ENCODE peak calls at places on chromosomes 5 and 9, in seven cellular contexts. One of them, this sample, is unnamed.

GRCh38 chr5:147576646-147577535 is 67.0 kb upstream of the DPYSL3 start:
- DNase-seq in astrocyte of the spinal cord: peak; percentile 49
- DNase-seq in fibroblast of lung: peak; percentile 26
- DNase-seq in heart right ventricle: peak; percentile 73
- DNase-seq in mammary epithelial cell: peak; percentile 32
- DNase-seq in HCT116: no peak
- DNase-seq in OCI-LY7: no peak
- DNase-seq in this sample: no peak

GRCh38 chr5:97550164-97550563 is 367.1 kb upstream of the RIOK2 start:
- DNase-seq in astrocyte of the spinal cord: peak; percentile 35
- DNase-seq in fibroblast of lung: peak; percentile 69
- DNase-seq in heart right ventricle: no peak
- DNase-seq in mammary epithelial cell: peak; percentile 65
- DNase-seq in HCT116: no peak
- DNase-seq in OCI-LY7: no peak
- DNase-seq in this sample: peak; percentile 81

GRCh38 chr9:73183917-73184861 is 32.5 kb downstream of the ANXA1 start:
- DNase-seq in astrocyte of the spinal cord: no peak
- DNase-seq in fibroblast of lung: peak; percentile 22
- DNase-seq in heart right ventricle: no peak
- DNase-seq in mammary epithelial cell: no peak
- DNase-seq in HCT116: peak; percentile 38
- DNase-seq in OCI-LY7: peak; percentile 52
- DNase-seq in this sample: no peak

GRCh38 chr5:136457390-136458094 is 92.2 kb upstream of the TRPC7 start:
- DNase-seq in astrocyte of the spinal cord: no peak
- DNase-seq in fibroblast of lung: no peak
- DNase-seq in heart right ventricle: no peak
- DNase-seq in mammary epithelial cell: no peak
- DNase-seq in HCT116: no peak
- DNase-seq in OCI-LY7: no peak
- DNase-seq in this sample: no peak

GRCh38 chr5:137743031-137743640 is 7.2 kb upstream of the KLHL3 start:
- DNase-seq in astrocyte of the spinal cord: peak; percentile 81
- DNase-seq in fibroblast of lung: peak; percentile 62
- DNase-seq in heart right ventricle: no peak
- DNase-seq in mammary epithelial cell: peak; percentile 51
- DNase-seq in HCT116: peak; percentile 59
- DNase-seq in OCI-LY7: peak; percentile 73
- DNase-seq in this sample: peak; percentile 85

GRCh38 chr5:32753051-32753450 is 41.9 kb downstream of the NPR3 start:
- DNase-seq in astrocyte of the spinal cord: no peak
- DNase-seq in fibroblast of lung: peak; percentile 66
- DNase-seq in heart right ventricle: no peak
- DNase-seq in mammary epithelial cell: peak; percentile 34
- DNase-seq in HCT116: no peak
- DNase-seq in OCI-LY7: no peak
- DNase-seq in this sample: peak; percentile 20

GRCh38 chr5:74503-75109 is 17.4 kb upstream of the PLEKHG4B start:
- DNase-seq in astrocyte of the spinal cord: no peak
- DNase-seq in fibroblast of lung: no peak
- DNase-seq in heart right ventricle: no peak
- DNase-seq in mammary epithelial cell: no peak
- DNase-seq in HCT116: no peak
- DNase-seq in OCI-LY7: no peak
- DNase-seq in this sample: no peak

GRCh38 chr5:134510970-134511795 is 14.3 kb upstream of the JADE2 start:
- DNase-seq in astrocyte of the spinal cord: peak; percentile 39
- DNase-seq in fibroblast of lung: peak; percentile 83
- DNase-seq in heart right ventricle: no peak
- DNase-seq in mammary epithelial cell: peak; percentile 79
- DNase-seq in HCT116: no peak
- DNase-seq in OCI-LY7: no peak
- DNase-seq in this sample: peak; percentile 29

GRCh38 chr9:1421436-1421835 is 371.3 kb downstream of the DMRT2 start:
- DNase-seq in astrocyte of the spinal cord: no peak
- DNase-seq in fibroblast of lung: no peak
- DNase-seq in heart right ventricle: no peak
- DNase-seq in mammary epithelial cell: no peak
- DNase-seq in HCT116: no peak
- DNase-seq in OCI-LY7: no peak
- DNase-seq in this sample: no peak

GRCh38 chr5:138654281-138654867 is 79.2 kb upstream of the HSPA9 start:
- DNase-seq in astrocyte of the spinal cord: peak; percentile 70
- DNase-seq in fibroblast of lung: peak; percentile 81
- DNase-seq in heart right ventricle: no peak
- DNase-seq in mammary epithelial cell: peak; percentile 55
- DNase-seq in HCT116: no peak
- DNase-seq in OCI-LY7: no peak
- DNase-seq in this sample: peak; percentile 29

GRCh38 chr9:105871547-105871946 is 177.2 kb downstream of the TMEM38B start:
- DNase-seq in astrocyte of the spinal cord: no peak
- DNase-seq in fibroblast of lung: no peak
- DNase-seq in heart right ventricle: no peak
- DNase-seq in mammary epithelial cell: no peak
- DNase-seq in HCT116: no peak
- DNase-seq in OCI-LY7: no peak
- DNase-seq in this sample: no peak

GRCh38 chr5:93355691-93356090 is 225.3 kb downstream of the NR2F1-AS1 start:
- DNase-seq in astrocyte of the spinal cord: no peak
- DNase-seq in fibroblast of lung: no peak
- DNase-seq in heart right ventricle: no peak
- DNase-seq in mammary epithelial cell: no peak
- DNase-seq in HCT116: no peak
- DNase-seq in OCI-LY7: no peak
- DNase-seq in this sample: no peak

GRCh38 chr9:96460877-96461276 is 10.9 kb downstream of the HABP4 start:
- DNase-seq in astrocyte of the spinal cord: no peak
- DNase-seq in fibroblast of lung: no peak
- DNase-seq in heart right ventricle: no peak
- DNase-seq in mammary epithelial cell: no peak
- DNase-seq in HCT116: no peak
- DNase-seq in OCI-LY7: no peak
- DNase-seq in this sample: peak; percentile 66

GRCh38 chr9:93025736-93026135 is 32.8 kb upstream of the SUSD3 start:
- DNase-seq in astrocyte of the spinal cord: no peak
- DNase-seq in fibroblast of lung: no peak
- DNase-seq in heart right ventricle: no peak
- DNase-seq in mammary epithelial cell: no peak
- DNase-seq in HCT116: no peak
- DNase-seq in OCI-LY7: no peak
- DNase-seq in this sample: no peak

GRCh38 chr5:111063709-111064322 is 7.7 kb upstream of the TSLP start:
- DNase-seq in astrocyte of the spinal cord: no peak
- DNase-seq in fibroblast of lung: peak; percentile 26
- DNase-seq in heart right ventricle: no peak
- DNase-seq in mammary epithelial cell: peak; percentile 60
- DNase-seq in HCT116: peak; percentile 31
- DNase-seq in OCI-LY7: peak; percentile 33
- DNase-seq in this sample: peak; percentile 37

GRCh38 chr9:121720992-121721350 is 69.5 kb downstream of the DAB2IP start:
- DNase-seq in astrocyte of the spinal cord: no peak
- DNase-seq in fibroblast of lung: no peak
- DNase-seq in heart right ventricle: no peak
- DNase-seq in mammary epithelial cell: peak; percentile 21
- DNase-seq in HCT116: no peak
- DNase-seq in OCI-LY7: peak; percentile 43
- DNase-seq in this sample: no peak
- TF ChIP-seq CTCF in astrocyte of the spinal cord: peak; percentile 35
- TF ChIP-seq CTCF in fibroblast of lung: no peak
- TF ChIP-seq CTCF in heart right ventricle: no peak
- TF ChIP-seq CTCF in mammary epithelial cell: peak; percentile 54
- TF ChIP-seq CTCF in HCT116: peak; percentile 34
- TF ChIP-seq CTCF in OCI-LY7: peak; percentile 63
- TF ChIP-seq CTCF in this sample: no peak

GRCh38 chr5:125412561-125413535 is 666.4 kb upstream of the ZNF608 start:
- DNase-seq in astrocyte of the spinal cord: peak; percentile 94
- DNase-seq in fibroblast of lung: peak; percentile 94
- DNase-seq in heart right ventricle: peak; percentile 53
- DNase-seq in mammary epithelial cell: peak; percentile 84
- DNase-seq in HCT116: no peak
- DNase-seq in OCI-LY7: peak; percentile 37
- DNase-seq in this sample: peak; percentile 96

GRCh38 chr5:125410501-125411162 is 664.2 kb upstream of the ZNF608 start:
- DNase-seq in astrocyte of the spinal cord: peak; percentile 86
- DNase-seq in fibroblast of lung: peak; percentile 90
- DNase-seq in heart right ventricle: no peak
- DNase-seq in mammary epithelial cell: peak; percentile 46
- DNase-seq in HCT116: no peak
- DNase-seq in OCI-LY7: no peak
- DNase-seq in this sample: peak; percentile 75

GRCh38 chr5:125411163-125412050 is 665.0 kb upstream of the ZNF608 start:
- DNase-seq in astrocyte of the spinal cord: peak; percentile 85
- DNase-seq in fibroblast of lung: peak; percentile 79
- DNase-seq in heart right ventricle: no peak
- DNase-seq in mammary epithelial cell: peak; percentile 69
- DNase-seq in HCT116: no peak
- DNase-seq in OCI-LY7: peak; percentile 16
- DNase-seq in this sample: peak; percentile 47

GRCh38 chr5:125413861-125414260 is 667.4 kb upstream of the ZNF608 start:
- DNase-seq in astrocyte of the spinal cord: no peak
- DNase-seq in fibroblast of lung: no peak
- DNase-seq in heart right ventricle: no peak
- DNase-seq in mammary epithelial cell: no peak
- DNase-seq in HCT116: no peak
- DNase-seq in OCI-LY7: no peak
- DNase-seq in this sample: peak; percentile 21

DNA sequence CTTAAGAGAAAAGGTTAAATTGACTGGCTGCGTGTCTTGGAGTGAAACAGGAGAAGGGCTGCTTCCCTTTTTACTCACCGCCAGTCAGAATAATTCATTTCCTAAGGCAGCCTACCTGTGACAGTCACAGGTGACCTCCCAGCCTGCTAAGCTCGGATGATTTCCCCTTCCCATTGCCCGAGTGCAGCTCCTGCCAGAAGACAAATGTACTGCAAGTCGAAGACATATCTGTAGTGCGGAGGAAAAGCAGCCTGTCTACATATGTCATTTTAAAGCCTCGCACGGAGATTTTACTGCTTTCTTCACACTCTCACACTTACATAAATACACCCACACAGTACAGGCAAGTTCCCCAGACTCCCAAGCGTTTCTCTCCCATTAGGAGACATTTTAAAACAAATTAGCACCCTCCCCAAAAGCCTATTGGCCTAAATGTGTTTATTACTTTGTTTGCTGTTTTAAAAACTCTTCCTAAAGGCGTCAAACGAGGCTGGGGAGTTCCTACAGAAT is 665.7 kb upstream of the ZNF608 start:
- DNase-seq in astrocyte of the spinal cord: peak; percentile 44
- DNase-seq in fibroblast of lung: peak; percentile 60
- DNase-seq in heart right ventricle: no peak
- DNase-seq in mammary epithelial cell: peak; percentile 65
- DNase-seq in HCT116: no peak
- DNase-seq in OCI-LY7: peak; percentile 45
- DNase-seq in this sample: peak; percentile 52
- H3K4me3 ChIP-seq in astrocyte of the spinal cord: no peak overlapping the region
- H3K4me3 ChIP-seq in fibroblast of lung: peak overlapping the region; percentile 3
- H3K4me3 ChIP-seq in heart right ventricle: peak overlapping the region; percentile 26
- H3K4me3 ChIP-seq in mammary epithelial cell: peak overlapping the region; percentile 9
- H3K4me3 ChIP-seq in HCT116: no peak overlapping the region
- H3K4me3 ChIP-seq in OCI-LY7: peak overlapping the region; percentile 46
- H3K4me3 ChIP-seq in this sample: peak overlapping the region; percentile 19

DNA sequence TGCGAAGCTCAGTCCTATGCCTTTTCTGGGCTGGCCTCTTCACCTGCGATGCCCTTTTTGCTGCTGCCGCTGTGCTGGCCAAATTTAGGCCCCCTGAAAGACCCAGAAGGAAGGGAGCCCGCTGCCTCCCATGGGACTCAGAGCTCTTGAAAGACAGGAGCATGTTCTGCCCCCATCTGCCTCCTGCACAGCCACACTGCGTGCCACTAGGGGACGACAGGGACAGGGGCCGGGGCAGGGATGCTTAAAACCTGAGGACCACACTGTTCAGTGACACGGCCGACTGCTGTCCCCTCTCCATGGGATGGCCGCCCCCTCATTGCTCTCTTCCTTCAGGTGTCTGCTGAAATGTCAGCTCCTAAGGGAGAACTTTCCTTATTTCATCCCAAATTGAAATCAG is 132.4 kb downstream of the ADAMTS2 start:
- DNase-seq in astrocyte of the spinal cord: no peak
- DNase-seq in fibroblast of lung: no peak
- DNase-seq in heart right ventricle: no peak
- DNase-seq in mammary epithelial cell: no peak
- DNase-seq in HCT116: no peak
- DNase-seq in OCI-LY7: no peak
- DNase-seq in this sample: no peak
- TF ChIP-seq CTCF in astrocyte of the spinal cord: peak; percentile 38
- TF ChIP-seq CTCF in fibroblast of lung: peak; percentile 57
- TF ChIP-seq CTCF in heart right ventricle: peak; percentile 53
- TF ChIP-seq CTCF in mammary epithelial cell: no peak
- TF ChIP-seq CTCF in HCT116: no peak
- TF ChIP-seq CTCF in OCI-LY7: no peak
- TF ChIP-seq CTCF in this sample: peak; percentile 59

GRCh38 chr5:141618030-141618803 is 583 bp downstream of the DIAPH1 start:
- DNase-seq in astrocyte of the spinal cord: peak; percentile 32
- DNase-seq in fibroblast of lung: peak; percentile 29
- DNase-seq in heart right ventricle: peak; percentile 29
- DNase-seq in mammary epithelial cell: peak; percentile 77
- DNase-seq in HCT116: peak; percentile 70
- DNase-seq in OCI-LY7: peak; percentile 62
- DNase-seq in this sample: peak; percentile 52

GRCh38 chr5:141617128-141617527 is 1.7 kb downstream of the DIAPH1 start:
- DNase-seq in astrocyte of the spinal cord: no peak
- DNase-seq in fibroblast of lung: no peak
- DNase-seq in heart right ventricle: no peak
- DNase-seq in mammary epithelial cell: no peak
- DNase-seq in HCT116: no peak
- DNase-seq in OCI-LY7: no peak
- DNase-seq in this sample: peak; percentile 36

GRCh38 chr5:141617682-141618029 is 1.1 kb downstream of the DIAPH1 start:
- DNase-seq in astrocyte of the spinal cord: peak; percentile 19
- DNase-seq in fibroblast of lung: no peak
- DNase-seq in heart right ventricle: no peak
- DNase-seq in mammary epithelial cell: peak; percentile 35
- DNase-seq in HCT116: no peak
- DNase-seq in OCI-LY7: no peak
- DNase-seq in this sample: no peak

GRCh38 chr5:141613344-141613743 is 5.5 kb downstream of the DIAPH1 start:
- DNase-seq in astrocyte of the spinal cord: no peak
- DNase-seq in fibroblast of lung: no peak
- DNase-seq in heart right ventricle: no peak
- DNase-seq in mammary epithelial cell: no peak
- DNase-seq in HCT116: no peak
- DNase-seq in OCI-LY7: no peak
- DNase-seq in this sample: no peak

DNA sequence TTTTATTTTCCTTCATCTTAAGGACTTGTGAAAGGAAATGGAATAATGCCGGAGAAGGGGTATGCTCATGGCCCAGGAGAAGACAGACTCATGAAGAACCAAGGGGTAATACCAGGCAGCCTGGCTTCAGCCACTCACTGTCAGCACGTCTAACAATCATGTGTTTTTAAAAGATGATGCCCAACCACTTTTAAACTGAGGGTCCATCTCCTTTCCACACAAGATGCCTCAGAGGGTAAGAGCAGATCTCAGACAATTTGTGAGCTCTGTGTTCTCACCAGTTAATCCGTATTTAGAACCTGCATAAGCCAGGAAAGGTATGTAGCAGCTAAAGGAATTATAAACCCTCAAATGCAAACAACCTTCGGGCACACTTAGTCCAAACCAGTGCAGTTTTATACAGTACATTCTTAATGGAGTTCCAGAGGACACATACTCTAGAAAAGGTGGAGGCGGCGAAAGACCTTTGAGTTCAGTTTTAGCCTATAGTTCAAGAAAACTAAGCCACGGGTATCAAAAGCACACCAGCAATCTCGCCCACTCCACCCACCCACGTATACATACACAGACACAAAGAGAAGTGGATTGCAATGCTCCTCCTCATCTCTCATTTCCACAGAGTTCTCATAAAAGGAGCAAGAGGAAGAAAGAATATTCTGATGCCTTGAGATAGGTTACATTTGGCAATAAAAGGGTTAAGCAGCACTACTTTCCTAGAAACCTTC is 2.6 kb downstream of the DIAPH1 start:
- DNase-seq in astrocyte of the spinal cord: no peak
- DNase-seq in fibroblast of lung: no peak
- DNase-seq in heart right ventricle: no peak
- DNase-seq in mammary epithelial cell: no peak
- DNase-seq in HCT116: no peak
- DNase-seq in OCI-LY7: no peak
- DNase-seq in this sample: no peak
- H3K4me3 ChIP-seq in astrocyte of the spinal cord: no peak overlapping the region
- H3K4me3 ChIP-seq in fibroblast of lung: no peak overlapping the region
- H3K4me3 ChIP-seq in heart right ventricle: peak overlapping the region; percentile 98
- H3K4me3 ChIP-seq in mammary epithelial cell: peak overlapping the region; percentile 100
- H3K4me3 ChIP-seq in HCT116: no peak overlapping the region
- H3K4me3 ChIP-seq in OCI-LY7: peak overlapping the region; percentile 98
- H3K4me3 ChIP-seq in this sample: no peak overlapping the region